ENCODE peak calls at places on chromosome 7, in ten cellular contexts. One of them, this sample, is unnamed.

GRCh38 chr7:121385800-121386179 is 10.3 kb downstream of the FAM3C start:
- DNase-seq in CD8-positive, alpha-beta T cell: no peak
- DNase-seq in astrocyte of the spinal cord: no peak
- DNase-seq in HL-60: no peak
- DNase-seq in gastrocnemius medialis: no peak
- DNase-seq in lung: no peak
- DNase-seq in CD8-positive, alpha-beta memory T cell: no peak
- DNase-seq in endothelial cell of umbilical vein: peak; percentile 71
- DNase-seq in sigmoid colon: no peak
- DNase-seq in keratinocyte: no peak
- DNase-seq in this sample: no peak

GRCh38 chr7:66847879-66848810 is 72.9 kb upstream of the TMEM248 start:
- DNase-seq in CD8-positive, alpha-beta T cell: no peak
- DNase-seq in astrocyte of the spinal cord: peak; percentile 68
- DNase-seq in HL-60: peak; percentile 87
- DNase-seq in gastrocnemius medialis: no peak
- DNase-seq in lung: no peak
- DNase-seq in CD8-positive, alpha-beta memory T cell: no peak
- DNase-seq in endothelial cell of umbilical vein: peak; percentile 88
- DNase-seq in sigmoid colon: no peak
- DNase-seq in keratinocyte: no peak
- DNase-seq in this sample: no peak

GRCh38 chr7:44466300-44467216 is 23.9 kb downstream of the NUDCD3 start:
- DNase-seq in CD8-positive, alpha-beta T cell: no peak
- DNase-seq in astrocyte of the spinal cord: peak; percentile 80
- DNase-seq in HL-60: no peak
- DNase-seq in gastrocnemius medialis: no peak
- DNase-seq in lung: no peak
- DNase-seq in CD8-positive, alpha-beta memory T cell: no peak
- DNase-seq in endothelial cell of umbilical vein: peak; percentile 63
- DNase-seq in sigmoid colon: no peak
- DNase-seq in keratinocyte: no peak
- DNase-seq in this sample: no peak

GRCh38 chr7:5228066-5228465 is 38.0 kb downstream of the WIPI2 start:
- DNase-seq in CD8-positive, alpha-beta T cell: no peak
- DNase-seq in astrocyte of the spinal cord: no peak
- DNase-seq in HL-60: no peak
- DNase-seq in gastrocnemius medialis: no peak
- DNase-seq in lung: no peak
- DNase-seq in CD8-positive, alpha-beta memory T cell: no peak
- DNase-seq in endothelial cell of umbilical vein: no peak
- DNase-seq in sigmoid colon: no peak
- DNase-seq in keratinocyte: no peak
- DNase-seq in this sample: no peak

GRCh38 chr7:136969776-136970175 is 101.3 kb downstream of the CHRM2 start:
- DNase-seq in CD8-positive, alpha-beta T cell: no peak
- DNase-seq in astrocyte of the spinal cord: no peak
- DNase-seq in HL-60: no peak
- DNase-seq in gastrocnemius medialis: no peak
- DNase-seq in lung: no peak
- DNase-seq in CD8-positive, alpha-beta memory T cell: no peak
- DNase-seq in endothelial cell of umbilical vein: no peak
- DNase-seq in sigmoid colon: no peak
- DNase-seq in keratinocyte: no peak
- DNase-seq in this sample: no peak

GRCh38 chr7:148270576-148270975 is 320.0 kb upstream of the C7orf33 start:
- DNase-seq in CD8-positive, alpha-beta T cell: no peak
- DNase-seq in astrocyte of the spinal cord: no peak
- DNase-seq in HL-60: no peak
- DNase-seq in gastrocnemius medialis: no peak
- DNase-seq in lung: no peak
- DNase-seq in CD8-positive, alpha-beta memory T cell: no peak
- DNase-seq in endothelial cell of umbilical vein: no peak
- DNase-seq in sigmoid colon: no peak
- DNase-seq in keratinocyte: no peak
- DNase-seq in this sample: no peak

GRCh38 chr7:43756368-43757072 is 2.0 kb upstream of the BLVRA start:
- DNase-seq in CD8-positive, alpha-beta T cell: no peak
- DNase-seq in astrocyte of the spinal cord: peak; percentile 78
- DNase-seq in HL-60: no peak
- DNase-seq in gastrocnemius medialis: no peak
- DNase-seq in lung: no peak
- DNase-seq in CD8-positive, alpha-beta memory T cell: no peak
- DNase-seq in endothelial cell of umbilical vein: no peak
- DNase-seq in sigmoid colon: no peak
- DNase-seq in keratinocyte: no peak
- DNase-seq in this sample: no peak

GRCh38 chr7:128409435-128410091 is at the start of gene IMPDH1:
- DNase-seq in CD8-positive, alpha-beta T cell: peak; percentile 92
- DNase-seq in astrocyte of the spinal cord: peak; percentile 79
- DNase-seq in HL-60: peak; percentile 86
- DNase-seq in gastrocnemius medialis: peak; percentile 64
- DNase-seq in lung: peak; percentile 92
- DNase-seq in CD8-positive, alpha-beta memory T cell: peak; percentile 82
- DNase-seq in endothelial cell of umbilical vein: no peak
- DNase-seq in sigmoid colon: peak; percentile 96
- DNase-seq in keratinocyte: no peak
- DNase-seq in this sample: peak; percentile 95

GRCh38 chr7:20312562-20312961 is 18.1 kb upstream of the ITGB8 start:
- DNase-seq in CD8-positive, alpha-beta T cell: no peak
- DNase-seq in astrocyte of the spinal cord: no peak
- DNase-seq in HL-60: no peak
- DNase-seq in gastrocnemius medialis: no peak
- DNase-seq in lung: no peak
- DNase-seq in CD8-positive, alpha-beta memory T cell: no peak
- DNase-seq in endothelial cell of umbilical vein: peak; percentile 52
- DNase-seq in sigmoid colon: no peak
- DNase-seq in keratinocyte: no peak
- DNase-seq in this sample: no peak

GRCh38 chr7:119283353-119283752 is 989.6 kb upstream of the KCND2 start:
- DNase-seq in CD8-positive, alpha-beta T cell: no peak
- DNase-seq in astrocyte of the spinal cord: no peak
- DNase-seq in HL-60: no peak
- DNase-seq in gastrocnemius medialis: no peak
- DNase-seq in lung: no peak
- DNase-seq in CD8-positive, alpha-beta memory T cell: no peak
- DNase-seq in endothelial cell of umbilical vein: no peak
- DNase-seq in sigmoid colon: no peak
- DNase-seq in keratinocyte: no peak
- DNase-seq in this sample: no peak

GRCh38 chr7:2566890-2567662 is 8.3 kb downstream of the IQCE start:
- DNase-seq in CD8-positive, alpha-beta T cell: no peak
- DNase-seq in astrocyte of the spinal cord: peak; percentile 72
- DNase-seq in HL-60: no peak
- DNase-seq in gastrocnemius medialis: no peak
- DNase-seq in lung: no peak
- DNase-seq in CD8-positive, alpha-beta memory T cell: no peak
- DNase-seq in endothelial cell of umbilical vein: no peak
- DNase-seq in sigmoid colon: no peak
- DNase-seq in keratinocyte: no peak
- DNase-seq in this sample: no peak

DNA sequence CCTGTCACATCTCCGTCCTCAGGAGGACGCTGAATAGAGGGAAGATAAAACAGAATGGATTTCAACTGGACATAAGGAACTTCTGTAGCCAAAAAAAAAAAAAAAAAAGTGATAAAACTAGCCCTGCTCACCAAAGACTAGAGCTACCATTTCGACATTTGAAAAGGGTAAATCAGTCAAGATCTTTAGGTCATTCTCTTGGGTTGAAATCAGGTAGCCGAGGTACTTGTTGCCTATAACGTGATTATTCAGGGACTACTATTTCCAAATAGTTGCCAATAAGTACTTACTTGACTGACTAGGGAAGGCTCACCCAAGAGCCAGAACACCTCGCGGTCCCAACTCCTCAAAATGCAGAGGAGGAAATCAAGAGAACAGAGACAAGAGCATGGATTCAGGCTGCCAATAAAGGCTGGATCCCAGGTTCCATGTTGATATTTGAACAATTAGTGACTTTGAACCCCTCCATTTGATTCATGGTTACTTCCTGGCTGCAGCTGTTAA is 2.0 kb downstream of the RHEB start:
- DNase-seq in CD8-positive, alpha-beta T cell: no peak
- DNase-seq in astrocyte of the spinal cord: no peak
- DNase-seq in HL-60: no peak
- DNase-seq in gastrocnemius medialis: no peak
- DNase-seq in lung: no peak
- DNase-seq in CD8-positive, alpha-beta memory T cell: no peak
- DNase-seq in endothelial cell of umbilical vein: no peak
- DNase-seq in sigmoid colon: no peak
- DNase-seq in keratinocyte: no peak
- DNase-seq in this sample: no peak
- H3K4me3 ChIP-seq in CD8-positive, alpha-beta T cell: peak overlapping the region; percentile 68
- H3K4me3 ChIP-seq in astrocyte of the spinal cord: peak overlapping the region; percentile 83
- H3K4me3 ChIP-seq in HL-60: peak overlapping the region; percentile 66
- H3K4me3 ChIP-seq in gastrocnemius medialis: peak overlapping the region; percentile 81
- H3K4me3 ChIP-seq in lung: peak overlapping the region; percentile 91
- H3K4me3 ChIP-seq in CD8-positive, alpha-beta memory T cell: peak overlapping the region; percentile 62
- H3K4me3 ChIP-seq in endothelial cell of umbilical vein: peak overlapping the region; percentile 75
- H3K4me3 ChIP-seq in sigmoid colon: peak overlapping the region; percentile 87
- H3K4me3 ChIP-seq in keratinocyte: peak overlapping the region; percentile 51
- H3K4me3 ChIP-seq in this sample: peak overlapping the region; percentile 98

GRCh38 chr7:95251966-95252365 is 72.4 kb downstream of the PON1 start:
- DNase-seq in CD8-positive, alpha-beta T cell: no peak
- DNase-seq in astrocyte of the spinal cord: no peak
- DNase-seq in HL-60: no peak
- DNase-seq in gastrocnemius medialis: no peak
- DNase-seq in lung: no peak
- DNase-seq in CD8-positive, alpha-beta memory T cell: no peak
- DNase-seq in endothelial cell of umbilical vein: no peak
- DNase-seq in sigmoid colon: no peak
- DNase-seq in keratinocyte: no peak
- DNase-seq in this sample: no peak
- H3K4me3 ChIP-seq in CD8-positive, alpha-beta T cell: no peak overlapping the region
- H3K4me3 ChIP-seq in astrocyte of the spinal cord: no peak overlapping the region
- H3K4me3 ChIP-seq in HL-60: no peak overlapping the region
- H3K4me3 ChIP-seq in gastrocnemius medialis: no peak overlapping the region
- H3K4me3 ChIP-seq in lung: no peak overlapping the region
- H3K4me3 ChIP-seq in CD8-positive, alpha-beta memory T cell: no peak overlapping the region
- H3K4me3 ChIP-seq in endothelial cell of umbilical vein: no peak overlapping the region
- H3K4me3 ChIP-seq in sigmoid colon: no peak overlapping the region
- H3K4me3 ChIP-seq in keratinocyte: no peak overlapping the region
- H3K4me3 ChIP-seq in this sample: no peak overlapping the region

GRCh38 chr7:151062399-151063211 is 3.2 kb downstream of the SLC4A2 start:
- DNase-seq in CD8-positive, alpha-beta T cell: no peak
- DNase-seq in astrocyte of the spinal cord: peak; percentile 78
- DNase-seq in HL-60: no peak
- DNase-seq in gastrocnemius medialis: no peak
- DNase-seq in lung: peak; percentile 66
- DNase-seq in CD8-positive, alpha-beta memory T cell: no peak
- DNase-seq in endothelial cell of umbilical vein: no peak
- DNase-seq in sigmoid colon: peak; percentile 80
- DNase-seq in keratinocyte: no peak
- DNase-seq in this sample: peak; percentile 47

GRCh38 chr7:151060416-151061234 is 1.2 kb downstream of the SLC4A2 start:
- DNase-seq in CD8-positive, alpha-beta T cell: no peak
- DNase-seq in astrocyte of the spinal cord: peak; percentile 43
- DNase-seq in HL-60: peak; percentile 52
- DNase-seq in gastrocnemius medialis: no peak
- DNase-seq in lung: no peak
- DNase-seq in CD8-positive, alpha-beta memory T cell: no peak
- DNase-seq in endothelial cell of umbilical vein: peak; percentile 32
- DNase-seq in sigmoid colon: peak; percentile 82
- DNase-seq in keratinocyte: no peak
- DNase-seq in this sample: peak; percentile 47

GRCh38 chr7:151061241-151062110 is 2.1 kb downstream of the SLC4A2 start:
- DNase-seq in CD8-positive, alpha-beta T cell: no peak
- DNase-seq in astrocyte of the spinal cord: no peak
- DNase-seq in HL-60: no peak
- DNase-seq in gastrocnemius medialis: no peak
- DNase-seq in lung: peak; percentile 66
- DNase-seq in CD8-positive, alpha-beta memory T cell: no peak
- DNase-seq in endothelial cell of umbilical vein: no peak
- DNase-seq in sigmoid colon: no peak
- DNase-seq in keratinocyte: no peak
- DNase-seq in this sample: no peak

GRCh38 chr7:151063212-151063561 is 3.8 kb downstream of the SLC4A2 start:
- DNase-seq in CD8-positive, alpha-beta T cell: no peak
- DNase-seq in astrocyte of the spinal cord: peak; percentile 44
- DNase-seq in HL-60: no peak
- DNase-seq in gastrocnemius medialis: no peak
- DNase-seq in lung: no peak
- DNase-seq in CD8-positive, alpha-beta memory T cell: no peak
- DNase-seq in endothelial cell of umbilical vein: no peak
- DNase-seq in sigmoid colon: peak; percentile 91
- DNase-seq in keratinocyte: no peak
- DNase-seq in this sample: peak; percentile 77

DNA sequence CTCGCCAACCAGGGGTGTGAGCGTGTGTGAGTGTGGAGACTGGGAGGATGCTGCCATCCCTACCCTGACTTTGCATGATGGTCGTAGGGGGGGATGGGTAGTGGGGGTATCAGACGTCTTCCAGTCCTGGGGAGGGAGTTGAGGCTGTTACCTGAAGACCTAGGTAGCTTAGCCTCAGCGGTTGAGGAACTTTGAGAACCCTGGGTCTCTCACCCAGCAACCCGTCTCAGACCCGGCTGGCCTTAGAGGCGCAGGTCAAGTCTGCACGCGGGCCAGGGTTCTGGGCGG is 2.7 kb downstream of the SLC4A2 start:
- DNase-seq in CD8-positive, alpha-beta T cell: no peak
- DNase-seq in astrocyte of the spinal cord: no peak
- DNase-seq in HL-60: no peak
- DNase-seq in gastrocnemius medialis: no peak
- DNase-seq in lung: no peak
- DNase-seq in CD8-positive, alpha-beta memory T cell: no peak
- DNase-seq in endothelial cell of umbilical vein: no peak
- DNase-seq in sigmoid colon: no peak
- DNase-seq in keratinocyte: no peak
- DNase-seq in this sample: no peak
- H3K4me3 ChIP-seq in CD8-positive, alpha-beta T cell: no peak overlapping the region
- H3K4me3 ChIP-seq in astrocyte of the spinal cord: no peak overlapping the region
- H3K4me3 ChIP-seq in HL-60: no peak overlapping the region
- H3K4me3 ChIP-seq in gastrocnemius medialis: no peak overlapping the region
- H3K4me3 ChIP-seq in lung: no peak overlapping the region
- H3K4me3 ChIP-seq in CD8-positive, alpha-beta memory T cell: no peak overlapping the region
- H3K4me3 ChIP-seq in endothelial cell of umbilical vein: no peak overlapping the region
- H3K4me3 ChIP-seq in sigmoid colon: no peak overlapping the region
- H3K4me3 ChIP-seq in keratinocyte: no peak overlapping the region
- H3K4me3 ChIP-seq in this sample: no peak overlapping the region

DNA sequence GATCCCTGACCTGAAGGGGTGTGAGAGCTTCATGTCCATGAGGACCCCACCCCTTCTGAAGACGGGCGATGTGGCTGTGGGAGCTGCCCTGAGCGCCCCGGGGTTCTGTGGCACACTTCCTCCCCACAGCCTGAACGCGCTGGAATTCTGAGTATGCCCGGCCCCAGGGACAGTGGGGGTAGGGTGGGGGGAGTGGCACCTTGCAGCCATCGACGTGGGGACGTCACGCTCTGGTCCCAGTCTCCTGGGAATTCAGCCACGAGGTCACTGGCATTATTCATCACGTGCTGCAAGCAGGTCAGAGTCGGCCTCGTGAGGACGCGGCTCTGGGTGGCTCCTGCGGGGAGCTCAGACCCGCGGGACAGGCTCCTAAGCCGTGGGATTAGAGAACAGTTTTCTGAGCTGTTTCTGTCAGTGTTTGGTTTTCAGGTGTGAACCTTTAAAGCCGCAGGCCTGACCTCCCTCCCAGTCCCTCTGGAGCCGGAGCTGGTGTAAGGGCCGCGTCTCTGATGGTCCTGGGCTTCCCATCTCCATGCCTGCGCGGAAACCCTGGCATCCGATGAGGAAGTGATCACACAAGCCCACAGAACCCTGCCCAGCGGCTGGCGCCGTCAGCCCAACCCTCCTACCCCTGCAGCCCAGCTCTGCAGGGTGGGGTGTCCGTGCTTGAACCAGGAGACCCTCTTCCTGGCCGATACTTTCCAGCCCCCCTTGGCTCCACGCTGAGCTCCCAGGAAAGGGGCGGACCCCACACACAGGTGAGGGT is 16.2 kb downstream of the GPR146 start:
- DNase-seq in CD8-positive, alpha-beta T cell: no peak
- DNase-seq in astrocyte of the spinal cord: no peak
- DNase-seq in HL-60: no peak
- DNase-seq in gastrocnemius medialis: no peak
- DNase-seq in lung: no peak
- DNase-seq in CD8-positive, alpha-beta memory T cell: no peak
- DNase-seq in endothelial cell of umbilical vein: peak; percentile 63
- DNase-seq in sigmoid colon: no peak
- DNase-seq in keratinocyte: no peak
- DNase-seq in this sample: no peak
- H3K4me3 ChIP-seq in CD8-positive, alpha-beta T cell: no peak overlapping the region
- H3K4me3 ChIP-seq in astrocyte of the spinal cord: no peak overlapping the region
- H3K4me3 ChIP-seq in HL-60: no peak overlapping the region
- H3K4me3 ChIP-seq in gastrocnemius medialis: no peak overlapping the region
- H3K4me3 ChIP-seq in lung: no peak overlapping the region
- H3K4me3 ChIP-seq in CD8-positive, alpha-beta memory T cell: no peak overlapping the region
- H3K4me3 ChIP-seq in endothelial cell of umbilical vein: no peak overlapping the region
- H3K4me3 ChIP-seq in sigmoid colon: no peak overlapping the region
- H3K4me3 ChIP-seq in keratinocyte: no peak overlapping the region
- H3K4me3 ChIP-seq in this sample: no peak overlapping the region

This sample was measured in uterus.